ENCODE peak calls at places on chromosomes 13 and 19, in six cellular contexts. G, P, F, C, V and Y are unnamed samples.

GRCh38 chr19:50447053-50447452 is 14.4 kb downstream of the MYBPC2 start:
- DNase-seq in C (no peak), P (no peak), V (no peak), F (no peak), G (no peak), Y (no peak)

GRCh38 chr19:19053508-19054314 is 10.1 kb upstream of the SLC25A42 start:
- DNase-seq in F (no peak), P (peak), C (peak), V (peak), G (peak), Y (peak)

GRCh38 chr13:96730676-96731075 is 263.6 kb downstream of the OXGR1 start:
- DNase-seq in P (no peak), C (no peak), V (no peak), G (no peak), F (no peak), Y (no peak)

GRCh38 chr19:52648336-52648990 is 10.3 kb upstream of the ZNF83 start:
- DNase-seq in G (no peak), P (no peak), F (no peak), V (no peak), C (no peak), Y (no peak)

GRCh38 chr13:27476943-27477681 is 26.7 kb upstream of the MTIF3 start:
- DNase-seq in C (peak), P (no peak), G (no peak), V (no peak), F (no peak), Y (peak)

GRCh38 chr13:28754698-28755545 is 36.2 kb upstream of the SLC46A3 start:
- DNase-seq in F (no peak), G (no peak), P (no peak), V (no peak), C (no peak), Y (no peak)

GRCh38 chr13:92232880-92233279 is 834.5 kb downstream of the GPC5 start:
- DNase-seq in P (no peak), F (no peak), V (no peak), G (no peak), C (no peak), Y (no peak)

GRCh38 chr13:52779028-52779612 is 39.5 kb upstream of the CNMD start:
- DNase-seq in G (no peak), C (no peak), P (no peak), V (no peak), F (no peak), Y (no peak)

GRCh38 chr13:113448545-113448884 is 4.8 kb downstream of the ADPRHL1 start:
- DNase-seq in C (no peak), G (no peak), F (no peak), P (no peak), V (no peak), Y (no peak)

GRCh38 chr13:26377038-26377437 is 123.1 kb downstream of the CDK8 start:
- DNase-seq in P (peak), F (no peak), C (no peak), V (no peak), G (peak), Y (no peak)

GRCh38 chr19:44942067-44942571 is at the start of gene APOC4:
- DNase-seq in G (no peak), V (no peak), P (no peak), F (no peak), C (no peak), Y (no peak)

GRCh38 chr19:51333836-51334460 is 8.0 kb downstream of the VSIG10L start:
- DNase-seq in F (no peak), P (no peak), C (no peak), V (no peak), G (peak), Y (no peak)

GRCh38 chr13:52695856-52696255 is 43.2 kb downstream of the SUGT1 start:
- DNase-seq in P (no peak), G (no peak), F (no peak), C (no peak), V (no peak), Y (no peak)